ENCODE peak calls at places on chromosomes 16 and 17, in nine cellular contexts. W is heart right ventricle, E is lung, Z is PC-3, B is left ventricle myocardium inferior, F is sigmoid colon, H is bronchial epithelial cell, I is GM12864, Q is AG09309. V is an unnamed sample.

GRCh38 chr17:57607553-57608120 is 137.5 kb downstream of the CCDC182 start:
- DNase-seq in W (no peak), E (no peak), Z (peak; percentile 83), B (no peak), F (no peak), H (peak; percentile 89), I (no peak), Q (no peak), V (no peak)

GRCh38 chr16:65572156-65572555 is 450.3 kb upstream of the CDH11 start:
- DNase-seq in W (no peak), E (no peak), Z (peak; percentile 72), B (no peak), F (no peak), H (peak; percentile 86), I (no peak), Q (peak; percentile 67), V (peak; percentile 47)

GRCh38 chr17:7858487-7858832 is 657 bp downstream of the CYB5D1 start:
- DNase-seq in W (peak; percentile 31), E (no peak), Z (peak; percentile 40), B (peak; percentile 44), F (peak; percentile 81), H (no peak), I (no peak), Q (no peak), V (no peak)

GRCh38 chr17:51739245-51739886 is 419.1 kb downstream of the CA10 start:
- DNase-seq in W (no peak), E (no peak), Z (peak; percentile 28), B (no peak), F (no peak), H (no peak), I (no peak), Q (no peak), V (no peak)

GRCh38 chr17:55677449-55677848 is 45.2 kb downstream of the TMEM100 start:
- DNase-seq in W (no peak), E (no peak), Z (no peak), B (no peak), F (no peak), H (no peak), I (no peak), Q (no peak), V (no peak)

GRCh38 chr17:9079461-9080103 is 58.3 kb downstream of the NTN1 start:
- DNase-seq in W (no peak), E (no peak), Z (no peak), B (no peak), F (no peak), H (no peak), I (no peak), Q (no peak), V (no peak)

GRCh38 chr16:75483222-75483621 is 12.0 kb downstream of the CHST6 start:
- DNase-seq in W (no peak), E (no peak), Z (peak; percentile 96), B (no peak), F (no peak), H (peak; percentile 100), I (no peak), Q (no peak), V (no peak)

GRCh38 chr17:30248786-30249185 is 13.3 kb upstream of the SLC6A4 start:
- DNase-seq in W (peak; percentile 34), E (no peak), Z (no peak), B (no peak), F (no peak), H (no peak), I (no peak), Q (no peak), V (no peak)

GRCh38 chr16:56985288-56985961 is 3.9 kb upstream of the NLRC5 start:
- DNase-seq in W (peak; percentile 56), E (peak; percentile 49), Z (peak; percentile 65), B (peak; percentile 62), F (peak; percentile 87), H (peak; percentile 80), I (no peak), Q (peak; percentile 54), V (peak; percentile 63)

GRCh38 chr16:68356249-68356918 is 45.6 kb downstream of the PRMT7 start:
- DNase-seq in W (no peak), E (no peak), Z (no peak), B (no peak), F (no peak), H (no peak), I (peak; percentile 77), Q (no peak), V (no peak)

GRCh38 chr17:30336369-30337171 is 2.7 kb upstream of the TMIGD1 start:
- DNase-seq in W (no peak), E (peak; percentile 57), Z (peak; percentile 68), B (no peak), F (no peak), H (peak; percentile 68), I (no peak), Q (no peak), V (peak; percentile 32)

GRCh38 chr17:58336456-58337094 is 8.0 kb upstream of the TSPOAP1 start:
- DNase-seq in W (no peak), E (no peak), Z (no peak), B (no peak), F (peak; percentile 72), H (peak; percentile 17), I (no peak), Q (no peak), V (peak; percentile 53)

GRCh38 chr16:50152386-50152806 is 710 bp upstream of the TENT4B start:
- DNase-seq in W (no peak), E (peak; percentile 40), Z (peak; percentile 28), B (peak; percentile 37), F (peak; percentile 76), H (peak; percentile 37), I (peak; percentile 80), Q (no peak), V (no peak)

GRCh38 chr16:78705694-78706093 is 606.2 kb downstream of the WWOX start:
- DNase-seq in W (no peak), E (no peak), Z (peak; percentile 61), B (no peak), F (no peak), H (peak; percentile 99), I (peak; percentile 5), Q (no peak), V (peak; percentile 11)

GRCh38 chr17:73901661-73902415 is 257.6 kb upstream of the SDK2 start:
- DNase-seq in W (peak; percentile 41), E (peak; percentile 61), Z (no peak), B (peak; percentile 57), F (no peak), H (no peak), I (no peak), Q (no peak), V (no peak)

GRCh38 chr16:1615761-1616160 is 3.6 kb downstream of the CRAMP1 start:
- DNase-seq in W (no peak), E (no peak), Z (no peak), B (no peak), F (no peak), H (no peak), I (no peak), Q (no peak), V (peak; percentile 19)

GRCh38 chr16:74020086-74020670 is 276.4 kb upstream of the PSMD7 start:
- DNase-seq in W (no peak), E (no peak), Z (no peak), B (no peak), F (no peak), H (no peak), I (no peak), Q (no peak), V (no peak)

GRCh38 chr17:21029032-21029431 is 13.8 kb downstream of the USP22 start:
- DNase-seq in W (no peak), E (no peak), Z (peak; percentile 56), B (no peak), F (no peak), H (peak; percentile 93), I (no peak), Q (peak; percentile 48), V (no peak)

GRCh38 chr17:60390223-60390622 is 1.7 kb downstream of the USP32 start:
- DNase-seq in W (no peak), E (peak; percentile 38), Z (peak; percentile 58), B (no peak), F (no peak), H (peak; percentile 80), I (no peak), Q (peak; percentile 60), V (no peak)
- H3K4me3 ChIP-seq in W (peak overlapping the region; percentile 81), E (no peak overlapping the region), Z (peak overlapping the region; percentile 83), B (peak overlapping the region; percentile 98), F (peak overlapping the region; percentile 75), H (no peak overlapping the region), I (peak overlapping the region; percentile 68), Q (peak overlapping the region; percentile 94), V (peak overlapping the region; percentile 96)

GRCh38 chr17:81042606-81043005 is 7.7 kb downstream of the BAIAP2 start:
- DNase-seq in W (no peak), E (no peak), Z (no peak), B (no peak), F (no peak), H (no peak), I (no peak), Q (no peak), V (no peak)

GRCh38 chr17:81039854-81040758 is 5.2 kb downstream of the BAIAP2 start:
- DNase-seq in W (no peak), E (no peak), Z (peak; percentile 65), B (no peak), F (no peak), H (peak; percentile 52), I (no peak), Q (no peak), V (no peak)

GRCh38 chr17:81043319-81043724 is 8.4 kb downstream of the BAIAP2 start:
- DNase-seq in W (peak; percentile 10), E (no peak), Z (no peak), B (no peak), F (no peak), H (no peak), I (no peak), Q (no peak), V (no peak)

GRCh38 chr17:81039096-81039495 is 4.1 kb downstream of the BAIAP2 start:
- DNase-seq in W (no peak), E (no peak), Z (no peak), B (no peak), F (no peak), H (no peak), I (no peak), Q (no peak), V (no peak)

GRCh38 chr17:81040791-81041337 is 5.9 kb downstream of the BAIAP2 start:
- DNase-seq in W (no peak), E (no peak), Z (peak; percentile 11), B (no peak), F (no peak), H (no peak), I (no peak), Q (no peak), V (no peak)
- TF ChIP-seq CTCF in W (peak; percentile 35), E (peak; percentile 0), Z (peak; percentile 61), B (peak; percentile 42), F (peak; percentile 17), H (peak; percentile 63), I (peak; percentile 59), Q (peak; percentile 58), V (peak; percentile 56)

GRCh38 chr17:2048805-2049204 is 6.1 kb upstream of the HIC1 start:
- DNase-seq in W (no peak), E (no peak), Z (no peak), B (no peak), F (no peak), H (no peak), I (no peak), Q (no peak), V (no peak)
- H3K4me3 ChIP-seq in W (peak overlapping the region; percentile 75), E (no peak overlapping the region), Z (peak overlapping the region; percentile 67), B (peak overlapping the region; percentile 87), F (peak overlapping the region; percentile 91), H (peak overlapping the region; percentile 66), I (no peak overlapping the region), Q (peak overlapping the region; percentile 63), V (peak overlapping the region; percentile 60)

GRCh38 chr16:86477642-86478041 is 32.7 kb upstream of the FOXF1 start:
- DNase-seq in W (no peak), E (no peak), Z (no peak), B (no peak), F (peak; percentile 78), H (no peak), I (no peak), Q (no peak), V (no peak)
- TF ChIP-seq CTCF in W (no peak), E (no peak), Z (no peak), B (no peak), F (no peak), H (no peak), I (no peak), Q (no peak), V (no peak)

V was measured in HFF-Myc.